ENCODE peak calls at places on chromosomes 12 and 14, in four cellular contexts. W, I, X and F are unnamed samples.

GRCh38 chr12:94795520-94795919 is 145.2 kb upstream of the TMCC3 start:
- DNase-seq in W (peak), I (no peak), X (peak), F (no peak)

GRCh38 chr14:84131924-84132323 is 1398.0 kb upstream of the FLRT2 start:
- DNase-seq in W (no peak), I (no peak), X (no peak), F (no peak)

GRCh38 chr12:113071427-113072112 is 15.0 kb downstream of the DTX1 start:
- DNase-seq in W (no peak), I (no peak), X (no peak), F (no peak)

GRCh38 chr12:89166525-89166934 is 185.8 kb downstream of the DUSP6 start:
- DNase-seq in W (peak), I (no peak), X (no peak), F (no peak)

GRCh38 chr12:129028824-129029223 is 175.5 kb downstream of the GLT1D1 start:
- DNase-seq in W (no peak), I (no peak), X (no peak), F (no peak)

GRCh38 chr12:113087193-113087592 is 30.7 kb downstream of the DTX1 start:
- DNase-seq in W (no peak), I (no peak), X (no peak), F (no peak)

GRCh38 chr14:88856786-88857366 is 32.4 kb downstream of the TTC8 start:
- DNase-seq in W (no peak), I (no peak), X (peak), F (no peak)

GRCh38 chr12:130366159-130366558 is 28.5 kb downstream of the PIWIL1 start:
- DNase-seq in W (no peak), I (no peak), X (no peak), F (no peak)

GRCh38 chr14:94124582-94125377 is 4.6 kb downstream of the IFI27L2 start:
- DNase-seq in W (no peak), I (peak), X (no peak), F (peak)

GRCh38 chr14:69827560-69827959 is 30.5 kb upstream of the SLC10A1 start:
- DNase-seq in W (no peak), I (no peak), X (no peak), F (no peak)

GRCh38 chr12:115030017-115030416 is 346.0 kb upstream of the TBX3 start:
- DNase-seq in W (no peak), I (no peak), X (no peak), F (no peak)

GRCh38 chr12:7460375-7461259 is 16.7 kb upstream of the CD163L1 start:
- DNase-seq in W (peak), I (no peak), X (peak), F (no peak)

GRCh38 chr12:104183443-104183842 is 32.1 kb upstream of the TXNRD1 start:
- DNase-seq in W (no peak), I (no peak), X (no peak), F (no peak)